ENCODE peak calls at places on chromosomes 12 and 14, in nine cellular contexts. B is fibroblast of villous mesenchyme; M is head of caudate nucleus; J is hepatic stellate cell; R is AG09309; Z is testis; P is PC-3; C is Caco-2; D is activated CD4-positive, alpha-beta T cell treated with anti-CD3 and anti-CD28 coated beads, Interleukin-2, amount 10 ng/mL, durations not matched to agents 24 days and 14 days. K is an unnamed sample.

GRCh38 chr14:97602438-97603117 is 805.4 kb downstream of the VRK1 start:
- DNase-seq in B (no peak), M (no peak), J (no peak), R (no peak), Z (no peak), P (no peak), C (no peak), D (peak; percentile 90), K (no peak)

GRCh38 chr14:58846682-58847465 is 209.1 kb downstream of the DACT1 start:
- DNase-seq in B (no peak), M (no peak), J (no peak), R (no peak), Z (no peak), P (no peak), C (no peak), D (no peak), K (no peak)

GRCh38 chr14:95515080-95515489 is 1.4 kb downstream of the SYNE3 start:
- DNase-seq in B (no peak), M (peak; percentile 78), J (no peak), R (no peak), Z (peak; percentile 67), P (no peak), C (no peak), D (peak; percentile 71), K (no peak)

GRCh38 chr12:104219361-104219892 is 3.8 kb downstream of the TXNRD1 start:
- DNase-seq in B (peak; percentile 99), M (no peak), J (peak; percentile 74), R (peak; percentile 100), Z (peak; percentile 52), P (peak; percentile 97), C (no peak), D (no peak), K (peak; percentile 73)

GRCh38 chr12:111578276-111578970 is 20.7 kb downstream of the ATXN2 start:
- DNase-seq in B (peak; percentile 90), M (no peak), J (peak; percentile 57), R (no peak), Z (no peak), P (peak; percentile 84), C (no peak), D (no peak), K (peak; percentile 38)

GRCh38 chr14:20628063-20628854 is 13.2 kb downstream of the OR6S1 start:
- DNase-seq in B (no peak), M (no peak), J (no peak), R (no peak), Z (no peak), P (no peak), C (no peak), D (no peak), K (no peak)

GRCh38 chr12:32512379-32512778 is 113.0 kb downstream of the FGD4 start:
- DNase-seq in B (no peak), M (no peak), J (no peak), R (no peak), Z (no peak), P (no peak), C (no peak), D (no peak), K (no peak)

GRCh38 chr14:22896760-22897159 is 13.7 kb downstream of the REM2 start:
- DNase-seq in B (no peak), M (peak; percentile 45), J (no peak), R (no peak), Z (no peak), P (no peak), C (no peak), D (no peak), K (no peak)

GRCh38 chr14:104200591-104200990 is 62.2 kb downstream of the KIF26A start:
- DNase-seq in B (no peak), M (no peak), J (no peak), R (no peak), Z (no peak), P (no peak), C (no peak), D (no peak), K (no peak)

GRCh38 chr12:26629864-26630263 is 203.1 kb downstream of the ITPR2 start:
- DNase-seq in B (peak; percentile 65), M (peak; percentile 37), J (no peak), R (no peak), Z (no peak), P (peak; percentile 41), C (no peak), D (no peak), K (no peak)

GRCh38 chr14:50047274-50047676 is 69.1 kb downstream of the VCPKMT start:
- DNase-seq in B (no peak), M (no peak), J (peak; percentile 27), R (no peak), Z (no peak), P (peak; percentile 80), C (peak; percentile 77), D (no peak), K (no peak)

GRCh38 chr14:36227344-36227743 is 50.8 kb upstream of the PTCSC3 start:
- DNase-seq in B (no peak), M (no peak), J (no peak), R (no peak), Z (no peak), P (no peak), C (no peak), D (no peak), K (no peak)

GRCh38 chr12:1810201-1810930 is 10.0 kb upstream of the LRTM2 start:
- DNase-seq in B (peak; percentile 31), M (no peak), J (no peak), R (no peak), Z (no peak), P (no peak), C (no peak), D (no peak), K (no peak)

GRCh38 chr14:50044040-50044651 is 72.2 kb downstream of the VCPKMT start:
- DNase-seq in B (no peak), M (no peak), J (no peak), R (no peak), Z (no peak), P (no peak), C (no peak), D (peak; percentile 78), K (no peak)

GRCh38 chr14:31113794-31114193 is 87.6 kb upstream of the STRN3 start:
- DNase-seq in B (no peak), M (no peak), J (no peak), R (no peak), Z (no peak), P (no peak), C (no peak), D (no peak), K (no peak)

GRCh38 chr14:20262642-20263128 is 23.6 kb downstream of the OR11H4 start:
- DNase-seq in B (peak; percentile 23), M (no peak), J (no peak), R (peak; percentile 49), Z (no peak), P (peak; percentile 93), C (no peak), D (no peak), K (no peak)

GRCh38 chr14:52934762-52935161 is 16.1 kb downstream of the FERMT2 start:
- DNase-seq in B (no peak), M (no peak), J (no peak), R (no peak), Z (no peak), P (no peak), C (no peak), D (no peak), K (no peak)

GRCh38 chr12:112303004-112303403 is 79.2 kb downstream of the HECTD4 start:
- DNase-seq in B (peak; percentile 68), M (no peak), J (peak; percentile 49), R (peak; percentile 23), Z (no peak), P (peak; percentile 65), C (no peak), D (peak; percentile 85), K (peak; percentile 72)

GRCh38 chr12:103944964-103945363 is 14.8 kb downstream of the HSP90B1 start:
- DNase-seq in B (no peak), M (no peak), J (no peak), R (no peak), Z (no peak), P (peak; percentile 41), C (no peak), D (no peak), K (no peak)

GRCh38 chr14:59215353-59215752 is 26.9 kb downstream of the DAAM1 start:
- DNase-seq in B (peak; percentile 77), M (peak; percentile 82), J (no peak), R (peak; percentile 54), Z (peak; percentile 81), P (no peak), C (no peak), D (no peak), K (no peak)

GRCh38 chr12:117749431-117749830 is 219.4 kb downstream of the KSR2 start:
- DNase-seq in B (no peak), M (no peak), J (no peak), R (no peak), Z (no peak), P (no peak), C (no peak), D (no peak), K (no peak)

GRCh38 chr12:6377667-6377994 is 2.3 kb upstream of the SCNN1A start:
- DNase-seq in B (peak; percentile 40), M (no peak), J (no peak), R (no peak), Z (peak; percentile 71), P (no peak), C (no peak), D (no peak), K (no peak)

GRCh38 chr12:53005215-53005985 is 856 bp upstream of the EIF4B start:
- DNase-seq in B (peak; percentile 42), M (no peak), J (no peak), R (no peak), Z (peak; percentile 29), P (no peak), C (peak; percentile 36), D (peak; percentile 64), K (no peak)

GRCh38 chr14:75310295-75311059 is 31.8 kb downstream of the FOS start:
- DNase-seq in B (peak; percentile 84), M (peak; percentile 90), J (peak; percentile 81), R (no peak), Z (peak; percentile 67), P (peak; percentile 19), C (no peak), D (no peak), K (no peak)

GRCh38 chr12:52691076-52691764 is 11.0 kb upstream of the KRT1 start:
- DNase-seq in B (no peak), M (peak; percentile 17), J (no peak), R (no peak), Z (no peak), P (no peak), C (no peak), D (peak; percentile 84), K (no peak)